ENCODE peak calls at places on chromosomes 2 and 18, in six cellular contexts. F is heart left ventricle, G is erythroblast, Z is gastrocnemius medialis, W is breast epithelium, K is H54. H is an unnamed sample.

GRCh38 chr18:52333860-52334259 is 6.1 kb upstream of the DCC start:
- DNase-seq in G (no peak), W (no peak), F (no peak), K (no peak), Z (no peak), H (no peak)

GRCh38 chr2:109582928-109583895 is 30.6 kb downstream of the SEPTIN10 start:
- DNase-seq in K (no peak), G (no peak), W (no peak), F (no peak), Z (no peak), H (no peak)

GRCh38 chr18:76408480-76409067 is 86.5 kb downstream of the ZNF516 start:
- DNase-seq in G (no peak), K (no peak), F (no peak), W (no peak), Z (no peak), H (no peak)

GRCh38 chr2:120988051-120988707 is 252.5 kb downstream of the GLI2 start:
- DNase-seq in K (no peak), G (no peak), Z (no peak), F (no peak), W (no peak), H (no peak)

GRCh38 chr2:175999283-175999819 is 2.7 kb downstream of the LNPK start:
- DNase-seq in F (no peak), K (no peak), Z (no peak), G (no peak), W (no peak), H (no peak)

GRCh38 chr2:197240713-197241050 is 69.9 kb downstream of the ANKRD44 start:
- DNase-seq in W (no peak), Z (no peak), F (no peak), K (no peak), G (no peak), H (no peak)

GRCh38 chr2:21052044-21052443 is 8.2 kb upstream of the APOB start:
- DNase-seq in W (no peak), K (no peak), G (peak), F (no peak), Z (no peak), H (no peak)

GRCh38 chr2:169961911-169962310 is 134.7 kb downstream of the UBR3 start:
- DNase-seq in F (no peak), Z (peak), W (no peak), K (no peak), G (no peak), H (no peak)

GRCh38 chr18:55998071-55998522 is 410.1 kb upstream of the TCF4 start:
- DNase-seq in G (no peak), F (no peak), Z (no peak), K (no peak), W (no peak), H (no peak)

GRCh38 chr2:189265696-189266320 is 86.2 kb upstream of the COL5A2 start:
- DNase-seq in Z (no peak), G (no peak), W (no peak), F (no peak), K (no peak), H (no peak)

DNA sequence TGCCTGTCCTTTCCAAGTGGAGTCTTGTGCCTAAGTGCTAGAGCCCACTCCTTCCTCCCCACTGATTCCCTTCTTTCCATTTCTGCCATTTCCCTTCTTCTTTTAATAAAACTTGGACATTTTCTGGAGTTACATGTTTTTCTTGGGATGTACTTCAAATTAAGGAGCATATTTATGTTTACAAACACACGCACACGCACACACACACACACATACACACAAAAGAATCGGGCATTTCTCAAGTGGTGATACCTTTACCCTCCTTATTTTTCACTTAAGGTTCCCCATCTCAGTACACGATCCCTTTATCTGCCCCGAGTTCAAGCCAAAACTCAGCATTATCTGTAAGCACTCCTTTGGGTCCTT is 154.3 kb downstream of the TGIF1 start:
- DNase-seq in F (no peak), Z (no peak), K (no peak), G (no peak), W (no peak), H (no peak)
- TF ChIP-seq POLR2A in F (no peak), Z (no peak), K (no peak), G (no peak), W (no peak), H (no peak)

GRCh38 chr2:113341191-113341590 is 62.5 kb upstream of the PAX8 start:
- DNase-seq in W (no peak), F (no peak), Z (no peak), K (no peak), G (no peak), H (no peak)

GRCh38 chr2:113342650-113343049 is 63.9 kb upstream of the PAX8 start:
- DNase-seq in W (no peak), G (no peak), K (no peak), Z (peak), F (no peak), H (no peak)

GRCh38 chr2:113337809-113338208 is 59.1 kb upstream of the PAX8 start:
- DNase-seq in Z (peak), G (no peak), F (no peak), K (no peak), W (no peak), H (no peak)
- TF ChIP-seq POLR2A in Z (no peak), G (no peak), F (no peak), K (no peak), W (no peak), H (no peak)

GRCh38 chr2:163715199-163715598 is 20.6 kb downstream of the FIGN start:
- DNase-seq in K (no peak), Z (no peak), W (no peak), F (no peak), G (no peak), H (no peak)
- TF ChIP-seq POLR2A in K (no peak), Z (no peak), W (no peak), F (no peak), G (no peak), H (no peak)

GRCh38 chr2:164840930-164841718 is 499 bp downstream of the COBLL1 start:
- DNase-seq in K (peak), F (peak), W (peak), G (peak), Z (peak), H (no peak)
- TF ChIP-seq POLR2A in K (no peak), F (no peak), W (no peak), G (peak), Z (peak), H (no peak)

GRCh38 chr2:72919414-72920316 is 2.3 kb downstream of the EMX1 start:
- DNase-seq in K (no peak), Z (no peak), G (no peak), F (no peak), W (no peak), H (no peak)

GRCh38 chr2:72923833-72924352 is 6.6 kb downstream of the EMX1 start:
- DNase-seq in G (no peak), K (no peak), Z (no peak), W (no peak), F (no peak), H (no peak)

GRCh38 chr2:72921866-72922265 is 4.5 kb downstream of the EMX1 start:
- DNase-seq in G (no peak), Z (no peak), K (no peak), F (no peak), W (no peak), H (no peak)

GRCh38 chr2:72920317-72921087 is 3.2 kb downstream of the EMX1 start:
- DNase-seq in K (no peak), W (no peak), Z (no peak), F (no peak), G (peak), H (no peak)

GRCh38 chr2:72921088-72921851 is 4.0 kb downstream of the EMX1 start:
- DNase-seq in G (no peak), Z (no peak), F (no peak), W (no peak), K (no peak), H (no peak)
- TF ChIP-seq POLR2A in G (no peak), Z (no peak), F (no peak), W (no peak), K (no peak), H (no peak)

H was measured in esophagus squamous epithelium.